ENCODE peak calls at places on chromosome 1, in seven cellular contexts. H is GM23248; G is EL; M is occipital lobe; A is HCEC 1CT; V is naive thymus-derived CD8-positive, alpha-beta T cell; K is left lung. X is an unnamed sample.

GRCh38 chr1:203907901-203908300 is 46.5 kb downstream of the SNRPE start:
- DNase-seq in G (peak), K (no peak), V (no peak), M (no peak), A (peak), H (peak), X (no peak)

GRCh38 chr1:217004776-217005436 is 281.7 kb upstream of the ESRRG start:
- DNase-seq in H (no peak), G (no peak), A (no peak), M (no peak), K (no peak), V (no peak), X (no peak)

GRCh38 chr1:107964397-107965111 is 426 bp downstream of the VAV3 start:
- DNase-seq in M (peak), A (no peak), V (peak), G (peak), H (peak), K (peak), X (peak)

GRCh38 chr1:185825556-185825955 is 91.4 kb downstream of the HMCN1 start:
- DNase-seq in A (no peak), V (no peak), M (no peak), K (no peak), G (no peak), H (peak), X (no peak)

GRCh38 chr1:3524571-3525203 is 70.2 kb downstream of the ARHGEF16 start:
- DNase-seq in G (no peak), K (no peak), H (no peak), V (no peak), A (no peak), M (no peak), X (no peak)

GRCh38 chr1:169601096-169601881 is 15.0 kb upstream of the F5 start:
- DNase-seq in H (peak), V (peak), M (no peak), K (no peak), A (peak), G (peak), X (no peak)

GRCh38 chr1:203776636-203777035 is 11.7 kb downstream of the LAX1 start:
- DNase-seq in M (no peak), V (no peak), K (no peak), H (no peak), G (no peak), A (no peak), X (no peak)

GRCh38 chr1:8687053-8687452 is 130.4 kb downstream of the RERE start:
- DNase-seq in A (peak), M (no peak), V (no peak), G (no peak), H (peak), K (no peak), X (no peak)

GRCh38 chr1:234600418-234601216 is 9.4 kb downstream of the IRF2BP2 start:
- DNase-seq in G (no peak), A (no peak), V (peak), K (peak), M (no peak), H (peak), X (no peak)

GRCh38 chr1:213852107-213852506 is 135.7 kb upstream of the PROX1 start:
- DNase-seq in A (no peak), H (no peak), V (peak), M (no peak), G (no peak), K (no peak), X (no peak)

GRCh38 chr1:172154571-172154970 is 265.9 kb upstream of the C1orf105 start:
- DNase-seq in M (no peak), H (peak), K (no peak), A (peak), V (no peak), G (peak), X (no peak)

GRCh38 chr1:29202053-29202452 is 20.4 kb upstream of the SRSF4 start:
- DNase-seq in K (no peak), A (no peak), M (no peak), G (no peak), V (no peak), H (peak), X (no peak)

GRCh38 chr1:154574715-154575114 is 7.1 kb downstream of the CHRNB2 start:
- DNase-seq in A (no peak), G (peak), M (peak), K (no peak), H (peak), V (no peak), X (no peak)

X was measured in GM12891.